ENCODE peak calls at places on chromosomes 2 and 18, in ten cellular contexts. D is mesothelial cell of epicardium, U is fibroblast of mammary gland, Z is GM12865, E is colonic mucosa, S is AG10803, T is WTC11, W is tibial artery, M is mucosa of descending colon, N is esophagus muscularis mucosa. L is an unnamed sample.

GRCh38 chr2:25982273-25982967 is at the start of gene KIF3C:
- DNase-seq in N (no peak), U (peak; percentile 58), T (peak; percentile 89), S (peak; percentile 43), Z (peak; percentile 67), M (peak; percentile 75), W (peak; percentile 72), E (peak; percentile 71), D (peak; percentile 58), L (peak; percentile 59)

GRCh38 chr18:13452448-13452811 is 233.9 kb downstream of the LDLRAD4 start:
- DNase-seq in W (peak; percentile 87), D (no peak), T (no peak), S (peak; percentile 82), N (no peak), E (no peak), Z (no peak), U (peak; percentile 28), M (no peak), L (no peak)

GRCh38 chr2:105781274-105781673 is 36.6 kb downstream of the NCK2 start:
- DNase-seq in D (no peak), N (no peak), W (no peak), E (no peak), T (no peak), Z (no peak), S (no peak), M (no peak), U (peak; percentile 59), L (no peak)

GRCh38 chr18:72201032-72201431 is 343.1 kb downstream of the CBLN2 start:
- DNase-seq in M (no peak), S (no peak), E (no peak), T (no peak), N (no peak), W (no peak), Z (no peak), U (no peak), D (no peak), L (no peak)

GRCh38 chr2:2057125-2057721 is 273.9 kb downstream of the MYT1L start:
- DNase-seq in W (peak; percentile 70), N (no peak), S (no peak), M (no peak), E (peak; percentile 27), Z (peak; percentile 18), D (no peak), U (peak; percentile 0), T (peak; percentile 46), L (no peak)

GRCh38 chr2:21111012-21111411 is 12.8 kb upstream of the TDRD15 start:
- DNase-seq in W (no peak), E (no peak), Z (no peak), U (no peak), T (no peak), N (no peak), M (no peak), S (no peak), D (no peak), L (no peak)

GRCh38 chr2:46873632-46874068 is 42.0 kb downstream of the MCFD2 start:
- DNase-seq in M (peak; percentile 72), T (no peak), W (peak; percentile 86), D (no peak), E (peak; percentile 70), Z (no peak), U (peak; percentile 99), N (peak; percentile 94), S (peak; percentile 96), L (peak; percentile 87)

GRCh38 chr18:9092665-9093064 is 9.8 kb upstream of the NDUFV2 start:
- DNase-seq in E (peak; percentile 32), N (no peak), Z (no peak), M (no peak), U (peak; percentile 39), D (no peak), S (no peak), W (no peak), T (no peak), L (no peak)

GRCh38 chr2:172674968-172675303 is 60.7 kb upstream of the RAPGEF4 start:
- DNase-seq in N (no peak), E (no peak), M (no peak), W (no peak), U (no peak), S (no peak), T (no peak), D (no peak), Z (no peak), L (no peak)

GRCh38 chr2:172672114-172672513 is 63.5 kb upstream of the RAPGEF4 start:
- DNase-seq in W (no peak), Z (no peak), U (peak; percentile 58), T (no peak), N (no peak), M (no peak), D (no peak), S (no peak), E (no peak), L (no peak)

GRCh38 chr2:172672999-172673726 is 62.5 kb upstream of the RAPGEF4 start:
- DNase-seq in Z (no peak), D (no peak), W (no peak), M (no peak), N (no peak), S (no peak), T (no peak), E (peak; percentile 75), U (peak; percentile 58), L (no peak)

GRCh38 chr2:172671506-172671905 is 64.1 kb upstream of the RAPGEF4 start:
- DNase-seq in T (no peak), W (no peak), N (no peak), E (no peak), Z (no peak), M (no peak), U (peak; percentile 22), D (no peak), S (no peak), L (no peak)

DNA sequence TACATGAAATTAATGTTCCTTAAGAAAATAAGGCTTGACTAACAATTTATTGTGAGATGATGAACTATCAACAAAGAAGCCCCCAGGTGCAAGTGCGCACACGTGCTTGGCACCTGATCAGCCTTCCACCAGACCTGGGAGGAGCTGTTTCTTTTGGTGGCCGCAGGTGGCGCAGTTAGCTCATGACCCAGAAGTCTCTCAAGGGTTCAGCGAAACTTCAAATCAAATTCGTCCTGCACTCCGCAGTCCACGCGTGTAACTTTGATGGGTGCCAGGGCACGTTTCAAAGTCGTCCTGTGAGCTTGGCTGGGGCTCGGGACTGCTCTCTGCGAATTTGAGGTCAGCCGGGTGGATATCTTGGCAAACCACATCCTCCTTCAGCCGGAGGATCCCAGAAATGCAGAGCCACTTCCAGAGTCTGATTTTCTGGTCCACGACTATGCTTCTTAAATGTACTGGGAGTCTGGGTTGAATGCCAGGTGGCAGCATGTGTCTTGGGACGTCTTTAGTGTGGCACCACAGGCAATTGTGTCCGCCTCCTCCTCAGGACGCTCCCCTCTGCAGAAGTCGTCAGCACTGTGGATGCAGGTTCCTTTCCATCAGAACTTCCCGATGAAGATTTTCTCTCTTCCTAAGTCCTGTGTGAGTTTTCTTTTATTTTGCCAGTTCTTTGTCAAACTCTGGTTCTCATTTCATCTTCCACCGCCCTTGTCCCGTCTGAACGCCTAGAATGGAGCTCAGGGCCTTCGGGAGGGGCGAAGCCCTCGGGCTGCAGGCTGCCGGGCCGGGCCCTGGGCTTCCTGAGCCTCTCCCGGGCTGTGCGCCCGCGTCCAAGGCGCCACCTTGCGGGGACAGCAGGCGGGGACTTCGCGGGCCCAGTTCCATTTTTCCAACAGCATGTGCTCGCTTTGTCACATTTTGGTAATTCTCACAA is 61.3 kb upstream of the RAPGEF4 start:
- DNase-seq in N (no peak), M (no peak), W (peak; percentile 65), E (peak; percentile 29), U (peak; percentile 25), D (no peak), T (peak; percentile 81), S (peak; percentile 38), Z (no peak), L (peak; percentile 49)
- TF ChIP-seq CTCF in N (peak; percentile 46), M (no peak), W (peak; percentile 49), E (no peak), U (peak; percentile 19), D (no peak), T (peak; percentile 50), S (peak; percentile 68), Z (no peak), L (peak; percentile 63)

GRCh38 chr2:119753041-119753929 is 6.4 kb upstream of the PTPN4 start:
- DNase-seq in W (no peak), T (no peak), N (no peak), U (peak; percentile 73), S (peak; percentile 40), E (peak; percentile 27), D (no peak), Z (peak; percentile 59), M (no peak), L (no peak)
- TF ChIP-seq CTCF in W (peak; percentile 40), T (no peak), N (peak; percentile 75), U (peak; percentile 72), S (peak; percentile 82), E (peak; percentile 66), D (no peak), Z (peak; percentile 67), M (peak; percentile 32), L (peak; percentile 39)

DNA sequence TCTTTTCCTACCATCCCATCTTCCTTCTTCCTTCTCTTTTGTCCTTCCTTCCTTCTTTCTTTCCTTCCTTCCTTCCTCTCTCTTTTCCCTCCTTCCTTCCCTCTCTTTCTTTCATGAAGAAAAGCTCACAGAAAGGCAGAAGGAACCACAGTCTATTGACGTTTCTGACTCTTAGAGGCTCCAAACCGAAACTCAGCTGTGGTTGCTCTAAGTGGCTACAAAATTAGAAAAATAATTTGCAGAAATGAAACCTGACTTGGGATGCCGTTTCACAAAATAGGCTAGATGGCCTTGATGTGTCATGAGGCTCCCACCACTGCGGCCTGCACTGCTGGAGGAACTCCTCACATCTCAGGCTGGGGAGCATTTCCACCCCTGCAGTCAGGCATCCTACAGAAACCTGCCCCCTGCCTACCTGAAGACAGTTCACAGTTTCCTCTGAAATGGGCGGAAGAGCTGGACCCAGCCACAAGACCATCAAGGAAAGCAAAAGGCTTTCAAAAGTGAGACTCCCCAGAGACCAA is 165.6 kb downstream of the SMAD7 start:
- DNase-seq in M (peak; percentile 61), E (no peak), N (no peak), D (no peak), T (no peak), S (no peak), W (peak; percentile 66), Z (peak; percentile 95), U (no peak), L (peak; percentile 82)
- TF ChIP-seq CTCF in M (no peak), E (no peak), N (no peak), D (no peak), T (no peak), S (no peak), W (no peak), Z (no peak), U (no peak), L (no peak)

DNA sequence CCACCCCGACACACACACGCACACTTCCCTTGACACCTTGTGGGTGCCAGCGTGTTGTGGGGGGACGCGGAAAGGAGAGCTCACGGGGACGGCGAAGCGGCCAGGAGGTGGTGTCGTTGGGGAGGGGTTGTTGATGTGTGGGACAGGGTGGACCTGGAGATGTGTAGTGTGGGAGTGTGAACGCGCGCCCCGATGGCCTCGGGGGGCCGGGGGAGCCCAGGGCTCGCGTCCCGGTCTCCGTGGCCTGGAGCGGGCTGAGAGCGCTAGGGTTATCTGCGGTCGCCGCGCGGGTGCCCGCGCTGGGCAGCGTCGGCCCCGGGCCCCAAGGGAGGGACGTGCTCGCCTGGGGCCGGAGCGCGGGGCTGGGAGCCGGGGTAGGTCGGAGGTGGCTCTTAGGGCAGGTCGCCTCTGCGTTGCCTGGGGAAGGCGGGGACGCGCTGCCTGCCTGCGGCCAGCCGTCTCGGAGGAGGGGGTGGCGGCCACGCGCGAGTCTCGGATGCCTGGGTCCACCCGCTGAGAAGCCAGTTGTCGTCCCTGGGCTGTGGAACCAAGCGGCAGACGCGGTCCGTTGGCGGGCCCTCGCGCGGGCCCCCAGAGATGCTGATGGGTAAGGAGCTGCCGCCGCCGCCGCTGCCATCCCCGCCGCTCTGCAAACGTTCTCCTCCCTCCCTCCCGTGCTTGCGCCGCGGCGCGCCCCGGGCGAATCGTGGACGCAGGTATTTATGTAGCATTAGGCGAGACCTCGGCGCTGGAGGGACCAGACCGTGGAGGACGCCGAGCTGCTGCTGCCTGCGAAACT is 1.6 kb downstream of the KLHL29 start:
- DNase-seq in E (peak; percentile 36), Z (peak; percentile 43), S (peak; percentile 33), D (no peak), M (peak; percentile 61), T (peak; percentile 45), U (no peak), W (peak; percentile 73), N (no peak), L (no peak)
- TF ChIP-seq CTCF in E (no peak), Z (no peak), S (peak; percentile 6), D (no peak), M (no peak), T (no peak), U (no peak), W (no peak), N (no peak), L (no peak)